ENCODE peak calls at places on chromosomes 5 and 9, in five cellular contexts. A is skeletal muscle cell; Q is T-helper 2 cell; C is effector CD8-positive, alpha-beta T cell; G is endothelial cell. V is an unnamed sample.

GRCh38 chr5:161934486-161934885 is 86.6 kb downstream of the GABRA1 start:
- DNase-seq in A (no peak), Q (no peak), C (no peak), G (no peak), V (no peak)

GRCh38 chr5:143758015-143758414 is 53.9 kb upstream of the HMHB1 start:
- DNase-seq in A (no peak), Q (no peak), C (no peak), G (no peak), V (no peak)

GRCh38 chr9:38370231-38370630 is 22.3 kb upstream of the ALDH1B1 start:
- DNase-seq in A (no peak), Q (no peak), C (no peak), G (no peak), V (no peak)

GRCh38 chr9:118665226-118665919 is 703.9 kb downstream of the BRINP1 start:
- DNase-seq in A (no peak), Q (no peak), C (no peak), G (no peak), V (no peak)

GRCh38 chr5:1001406-1002270 is 7.0 kb upstream of the NKD2 start:
- DNase-seq in A (no peak), Q (no peak), C (no peak), G (peak; percentile 3), V (no peak)

GRCh38 chr9:127122176-127123151 is at the start of gene ANGPTL2:
- DNase-seq in A (peak; percentile 89), Q (no peak), C (no peak), G (peak; percentile 59), V (no peak)

GRCh38 chr9:127578952-127579853 is 32.9 kb upstream of the STXBP1 start:
- DNase-seq in A (peak; percentile 93), Q (peak; percentile 27), C (no peak), G (peak; percentile 80), V (peak; percentile 83)

GRCh38 chr5:1513326-1514026 is 10.3 kb downstream of the LPCAT1 start:
- DNase-seq in A (no peak), Q (no peak), C (no peak), G (no peak), V (no peak)

GRCh38 chr5:53777864-53778618 is 217.6 kb downstream of the NDUFS4 start:
- DNase-seq in A (no peak), Q (no peak), C (no peak), G (no peak), V (no peak)

GRCh38 chr9:16002816-16003215 is 450.0 kb downstream of the CCDC171 start:
- DNase-seq in A (peak; percentile 60), Q (no peak), C (no peak), G (no peak), V (peak; percentile 18)

GRCh38 chr5:171989276-171989675 is 17.2 kb downstream of the FBXW11 start:
- DNase-seq in A (no peak), Q (no peak), C (no peak), G (no peak), V (peak; percentile 92)

GRCh38 chr5:109911731-109912130 is 222.0 kb downstream of the MAN2A1 start:
- DNase-seq in A (peak; percentile 65), Q (no peak), C (no peak), G (no peak), V (no peak)

GRCh38 chr5:123367739-123368138 is 55.5 kb downstream of the CEP120 start:
- DNase-seq in A (no peak), Q (no peak), C (no peak), G (no peak), V (no peak)

GRCh38 chr5:171845857-171846785 is 60.5 kb downstream of the SMIM23 start:
- DNase-seq in A (no peak), Q (no peak), C (no peak), G (no peak), V (no peak)